ENCODE peak calls at places on chromosomes 5 and 9, in six cellular contexts. H is IMR-90, O is mesenchymal stem cell, S is neuronal stem cell, K is H1, E is trophoblast cell. J is an unnamed sample. For H3K4me1, the result is how much of the 10 kb centered on the place peaks cover.

GRCh38 chr9:124381073-124381945 is 33.9 kb downstream of the PSMB7 start:
- DNase-seq in O (peak), H (peak), S (no peak), K (no peak), E (no peak), J (no peak)

GRCh38 chr9:21153688-21154608 is 12.3 kb upstream of the IFNW1 start:
- DNase-seq in S (peak), O (peak), E (no peak), K (no peak), H (peak), J (peak)

GRCh38 chr5:123460296-123460729 is 37.1 kb upstream of the CEP120 start:
- DNase-seq in H (peak), E (no peak), S (no peak), K (no peak), O (peak), J (no peak)

GRCh38 chr9:114081441-114082016 is 3.4 kb upstream of the AMBP start:
- DNase-seq in K (no peak), S (no peak), O (no peak), E (no peak), H (no peak), J (peak)

GRCh38 chr5:170057311-170057710 is 48.4 kb upstream of the FOXI1 start:
- DNase-seq in S (no peak), H (no peak), O (no peak), K (no peak), E (no peak), J (no peak)

GRCh38 chr5:160188151-160188967 is 40.9 kb upstream of the FABP6 start:
- DNase-seq in E (no peak), K (peak), O (peak), H (peak), S (no peak), J (peak)

GRCh38 chr5:147561435-147561834 is 51.6 kb upstream of the DPYSL3 start:
- DNase-seq in S (no peak), E (no peak), H (no peak), K (no peak), O (no peak), J (no peak)

GRCh38 chr9:114086607-114087006 is 8.5 kb upstream of the AMBP start:
- DNase-seq in K (peak), O (no peak), H (no peak), S (no peak), E (no peak), J (no peak)

GRCh38 chr9:125913551-125913950 is 166.4 kb downstream of the PBX3 start:
- DNase-seq in O (no peak), E (no peak), H (no peak), K (no peak), S (no peak), J (no peak)

GRCh38 chr9:14313951-14314423 is at the start of gene NFIB:
- DNase-seq in O (peak), S (no peak), E (peak), H (peak), K (peak), J (peak)

GRCh38 chr5:657570-657969 is 35.6 kb downstream of the TPPP start:
- DNase-seq in S (no peak), E (peak), H (peak), K (no peak), O (peak), J (no peak)

GRCh38 chr5:132834057-132834456 is 3.6 kb upstream of the SHROOM1 start:
- DNase-seq in O (no peak), K (no peak), S (no peak), E (no peak), H (no peak), J (no peak)

GRCh38 chr5:147393866-147394265 is 116.0 kb downstream of the DPYSL3 start:
- DNase-seq in E (no peak), K (peak), S (no peak), H (no peak), O (no peak), J (peak)

GRCh38 chr5:157544623-157544989 is 31.0 kb downstream of the ADAM19 start:
- DNase-seq in O (no peak), E (no peak), K (no peak), S (no peak), H (no peak), J (no peak)

GRCh38 chr9:95313010-95313498 is 4.5 kb downstream of the FANCC start:
- DNase-seq in O (peak), E (peak), H (peak), S (no peak), K (no peak), J (peak)

GRCh38 chr5:132759114-132760042 is 12.2 kb downstream of the CCNI2 start:
- DNase-seq in O (no peak), S (no peak), H (no peak), E (peak), K (peak), J (no peak)

GRCh38 chr9:80448996-80449395 is 877.2 kb downstream of the TLE4 start:
- DNase-seq in K (no peak), O (no peak), S (no peak), E (no peak), H (no peak), J (no peak)

GRCh38 chr5:76579166-76579765 is 43.9 kb downstream of the F2RL2 start:
- DNase-seq in K (no peak), H (peak), S (no peak), O (peak), E (no peak), J (no peak)

GRCh38 chr5:118557103-118557805 is 431.1 kb downstream of the DTWD2 start:
- DNase-seq in K (no peak), H (no peak), S (no peak), E (no peak), O (no peak), J (no peak)

GRCh38 chr5:36660397-36661049 is 54.1 kb downstream of the SLC1A3 start:
- DNase-seq in K (no peak), E (peak), O (no peak), H (no peak), S (no peak), J (no peak)

GRCh38 chr5:36664762-36665161 is 58.4 kb downstream of the SLC1A3 start:
- DNase-seq in E (peak), K (no peak), O (no peak), S (no peak), H (no peak), J (peak)

GRCh38 chr5:36661446-36662220 is 55.2 kb downstream of the SLC1A3 start:
- DNase-seq in S (no peak), H (no peak), K (no peak), O (no peak), E (peak), J (no peak)

GRCh38 chr5:36659406-36659805 is 53.0 kb downstream of the SLC1A3 start:
- DNase-seq in H (no peak), K (no peak), O (no peak), S (no peak), E (no peak), J (no peak)

DNA sequence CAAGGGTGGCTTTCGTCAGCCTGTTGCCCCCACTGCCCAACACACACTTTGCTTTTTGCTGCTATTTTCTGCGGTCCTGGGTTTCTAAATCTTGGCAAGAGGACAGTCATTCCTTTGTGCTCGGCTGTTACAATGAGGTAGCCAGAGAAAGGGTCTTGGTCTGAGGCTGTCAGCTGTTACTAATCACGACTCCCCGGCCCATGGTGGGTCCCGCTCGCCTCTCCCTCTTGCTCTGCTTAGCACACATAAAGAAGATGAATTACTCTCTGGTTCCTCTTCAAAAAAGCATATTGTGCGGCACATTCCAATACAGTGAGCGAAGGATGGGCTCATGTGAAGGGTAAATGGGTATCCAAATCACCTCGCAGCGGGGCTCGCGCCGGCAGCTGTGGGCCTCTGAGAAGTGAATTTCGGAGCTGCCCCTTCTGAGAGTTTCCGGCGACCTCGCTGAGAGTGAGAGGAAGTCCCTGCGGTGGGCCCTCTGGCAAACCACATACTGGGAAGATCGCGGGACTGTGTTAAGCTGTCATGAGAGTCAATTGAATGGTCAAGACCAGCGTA is 56.0 kb downstream of the SLC1A3 start:
- DNase-seq in K (no peak), S (no peak), O (no peak), H (no peak), E (no peak), J (peak)
- H4K8ac ChIP-seq in K (no peak), S (no peak), O (no peak), H (no peak), E (peak), J (no peak)

GRCh38 chr9:99595796-99596195 is 225.9 kb upstream of the NR4A3 start:
- DNase-seq in O (no peak), E (no peak), K (no peak), S (no peak), H (no peak), J (no peak)
- H3K14ac ChIP-seq in O (no peak), E (no peak), K (no peak), S (no peak), H (no peak), J (no peak)

GRCh38 chr5:172848419-172848818 is 14.4 kb downstream of the ERGIC1 start:
- DNase-seq in H (no peak), E (no peak), S (no peak), O (peak), K (no peak), J (no peak)

GRCh38 chr5:172844577-172844838 is 10.5 kb downstream of the ERGIC1 start:
- DNase-seq in E (no peak), H (no peak), O (no peak), S (no peak), K (no peak), J (no peak)

GRCh38 chr5:172846249-172846648 is 12.2 kb downstream of the ERGIC1 start:
- DNase-seq in K (no peak), O (no peak), S (no peak), E (no peak), H (no peak), J (no peak)

GRCh38 chr5:172845190-172845975 is 11.3 kb downstream of the ERGIC1 start:
- DNase-seq in H (no peak), K (no peak), E (no peak), S (no peak), O (no peak), J (no peak)

GRCh38 chr5:172846677-172847076 is 12.6 kb downstream of the ERGIC1 start:
- DNase-seq in S (no peak), K (no peak), H (no peak), O (peak), E (no peak), J (no peak)
- H3K4me1 ChIP-seq in S (under half), K (under half), H (under half), O (under half), E (under half), J (under half)

GRCh38 chr9:121599186-121599871 is 52.1 kb upstream of the DAB2IP start:
- DNase-seq in H (peak), O (peak), E (peak), K (peak), S (peak), J (peak)
- H4K8ac ChIP-seq in H (peak), O (peak), E (peak), K (peak), S (no peak), J (no peak)

GRCh38 chr9:15570769-15571168 is 17.9 kb downstream of the CCDC171 start:
- DNase-seq in E (no peak), O (no peak), H (no peak), K (no peak), S (no peak), J (no peak)

GRCh38 chr9:15576350-15577050 is 23.7 kb downstream of the CCDC171 start:
- DNase-seq in H (peak), K (no peak), S (no peak), E (no peak), O (no peak), J (no peak)

GRCh38 chr9:15572200-15572599 is 19.4 kb downstream of the CCDC171 start:
- DNase-seq in O (no peak), H (peak), E (no peak), S (no peak), K (no peak), J (no peak)
- H3K14ac ChIP-seq in O (no peak), H (no peak), E (no peak), S (no peak), K (no peak), J (no peak)

GRCh38 chr5:148850836-148851235 is 24.4 kb downstream of the ADRB2 start:
- DNase-seq in K (no peak), E (no peak), H (no peak), S (no peak), O (no peak), J (no peak)

GRCh38 chr5:148853868-148854267 is 27.5 kb downstream of the ADRB2 start:
- DNase-seq in E (no peak), H (no peak), S (no peak), O (no peak), K (no peak), J (no peak)

GRCh38 chr5:148846930-148847329 is 20.5 kb downstream of the ADRB2 start:
- DNase-seq in S (no peak), E (no peak), O (peak), H (peak), K (no peak), J (no peak)

GRCh38 chr5:148848378-148849031 is 22.1 kb downstream of the ADRB2 start:
- DNase-seq in E (no peak), S (no peak), O (no peak), H (no peak), K (no peak), J (no peak)

DNA sequence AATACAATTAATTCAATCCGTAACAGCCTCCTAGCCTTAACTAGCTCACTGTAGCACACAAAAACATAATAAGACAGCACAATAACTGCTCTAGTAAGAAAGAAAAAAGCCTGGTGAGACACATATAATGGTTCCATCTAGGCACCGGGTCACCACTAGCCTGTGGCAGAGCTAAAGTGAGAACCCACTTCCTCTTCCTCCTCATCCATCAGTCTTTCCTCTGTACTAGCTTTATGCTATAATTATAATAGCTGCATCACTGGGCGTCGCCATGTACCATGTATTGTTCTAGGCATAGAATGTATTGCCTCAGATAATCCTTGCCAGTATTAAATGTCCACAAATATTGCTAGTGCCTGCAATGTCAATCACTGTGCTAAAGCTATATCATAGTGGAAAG is 23.1 kb downstream of the ADRB2 start:
- DNase-seq in K (no peak), S (no peak), E (no peak), O (no peak), H (no peak), J (no peak)
- H3K4me1 ChIP-seq in K (under half), S (under half), E (under half), O (under half), H (under half), J (under half)

DNA sequence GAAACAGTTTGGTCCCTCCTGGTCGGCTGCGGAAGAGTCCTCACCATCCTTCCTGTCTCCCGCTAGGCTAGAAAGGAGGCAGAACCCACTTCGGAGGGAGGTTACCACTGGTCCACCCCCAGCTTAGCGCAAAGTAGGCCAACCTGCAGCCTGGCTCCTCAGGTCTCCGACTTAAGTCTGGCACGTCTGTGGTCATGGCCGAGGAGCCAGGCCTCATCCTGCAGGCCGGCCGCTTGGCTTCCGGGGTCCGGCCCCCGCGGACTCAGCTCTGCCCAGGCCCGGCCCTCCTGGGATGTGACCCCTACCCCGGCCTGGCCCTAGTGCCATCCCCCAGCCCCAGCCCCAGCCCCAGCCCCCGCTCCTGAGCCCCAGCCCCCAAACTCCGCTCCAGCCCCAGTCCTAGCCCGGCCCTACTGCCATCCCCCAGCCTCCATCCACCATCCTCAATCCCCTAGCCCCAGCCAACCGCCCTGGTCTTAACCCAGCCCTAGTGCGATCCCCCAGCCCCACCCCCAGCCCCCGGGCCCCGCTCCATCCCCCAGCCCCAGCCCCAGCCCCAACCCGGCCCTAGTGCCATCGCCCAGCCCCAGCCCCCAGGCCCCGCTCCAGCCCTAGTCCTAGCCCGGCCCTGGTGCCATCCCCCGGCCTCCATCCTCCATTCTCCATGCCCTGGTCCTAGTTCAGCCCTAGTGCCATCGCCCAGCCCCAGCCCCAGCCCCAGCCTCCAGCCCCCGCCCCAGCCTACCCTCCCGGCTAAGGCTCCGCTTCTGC is 588 bp downstream of the TOR1A start:
- DNase-seq in S (no peak), K (peak), O (peak), H (peak), E (no peak), J (peak)
- H4K8ac ChIP-seq in S (peak), K (peak), O (peak), H (peak), E (peak), J (no peak)